ENCODE peak calls at places on chromosome 12, in seven cellular contexts. J, G, Q, S, W, B and A are unnamed samples.
A peak's percentile ranks its signal among the peaks of the same experiment; 100 is the strongest.

GRCh38 chr12:79300199-79300568 is 390.6 kb downstream of the PAWR start:
- DNase-seq in J (no peak), G (peak; percentile 65), Q (no peak), S (no peak), W (no peak), B (no peak), A (no peak)

GRCh38 chr12:56958422-56958821 is 1.0 kb upstream of the RDH16 start:
- DNase-seq in J (no peak), G (no peak), Q (no peak), S (no peak), W (no peak), B (no peak), A (no peak)

GRCh38 chr12:76158518-76159321 is 74.2 kb upstream of the NAP1L1 start:
- DNase-seq in J (peak; percentile 82), G (peak; percentile 70), Q (peak; percentile 83), S (peak; percentile 40), W (peak; percentile 57), B (peak; percentile 62), A (peak; percentile 68)

GRCh38 chr12:77007476-77007875 is 57.9 kb downstream of the E2F7 start:
- DNase-seq in J (no peak), G (no peak), Q (peak; percentile 70), S (no peak), W (no peak), B (no peak), A (no peak)

GRCh38 chr12:3224530-3224903 is 147.3 kb downstream of the TSPAN9 start:
- DNase-seq in J (no peak), G (no peak), Q (no peak), S (no peak), W (peak; percentile 45), B (no peak), A (no peak)

GRCh38 chr12:55842681-55843429 is at the start of gene MMP19:
- DNase-seq in J (peak; percentile 75), G (peak; percentile 89), Q (peak; percentile 83), S (peak; percentile 56), W (no peak), B (no peak), A (no peak)

GRCh38 chr12:30610718-30611117 is 85.0 kb downstream of the IPO8 start:
- DNase-seq in J (no peak), G (no peak), Q (no peak), S (no peak), W (no peak), B (no peak), A (no peak)

GRCh38 chr12:132219323-132219722 is 75.1 kb downstream of the NOC4L start:
- DNase-seq in J (no peak), G (no peak), Q (no peak), S (no peak), W (no peak), B (no peak), A (no peak)

GRCh38 chr12:87988534-87988933 is 40.7 kb downstream of the C12orf50 start:
- DNase-seq in J (no peak), G (no peak), Q (no peak), S (no peak), W (no peak), B (no peak), A (no peak)

GRCh38 chr12:24776856-24777255 is 172.0 kb downstream of the BCAT1 start:
- DNase-seq in J (no peak), G (peak; percentile 60), Q (peak; percentile 37), S (no peak), W (no peak), B (no peak), A (no peak)

GRCh38 chr12:49863946-49864816 is 21.3 kb upstream of the BCDIN3D start:
- DNase-seq in J (no peak), G (no peak), Q (no peak), S (no peak), W (no peak), B (no peak), A (no peak)

GRCh38 chr12:26317942-26318565 is 122.7 kb downstream of the SSPN start:
- DNase-seq in J (no peak), G (peak; percentile 70), Q (peak; percentile 48), S (peak; percentile 98), W (no peak), B (no peak), A (peak; percentile 40)

GRCh38 chr12:12720637-12721250 is 3.6 kb downstream of the CDKN1B start:
- DNase-seq in J (no peak), G (no peak), Q (peak; percentile 24), S (peak; percentile 41), W (no peak), B (no peak), A (no peak)

GRCh38 chr12:18521461-18521860 is 216.4 kb downstream of the PLCZ1 start:
- DNase-seq in J (no peak), G (no peak), Q (no peak), S (no peak), W (no peak), B (no peak), A (no peak)

GRCh38 chr12:105235299-105235746 is 651 bp downstream of the APPL2 start:
- DNase-seq in J (no peak), G (no peak), Q (no peak), S (peak; percentile 64), W (no peak), B (peak; percentile 7), A (peak; percentile 31)

GRCh38 chr12:93918262-93918661 is 230.1 kb upstream of the PLXNC1 start:
- DNase-seq in J (no peak), G (peak; percentile 79), Q (peak; percentile 95), S (no peak), W (no peak), B (no peak), A (no peak)

GRCh38 chr12:66066071-66066928 is 64.2 kb downstream of the LLPH start:
- DNase-seq in J (no peak), G (peak; percentile 44), Q (peak; percentile 72), S (peak; percentile 12), W (no peak), B (no peak), A (no peak)

GRCh38 chr12:84058136-84058535 is 854.5 kb downstream of the SLC6A15 start:
- DNase-seq in J (no peak), G (no peak), Q (no peak), S (no peak), W (no peak), B (no peak), A (no peak)

GRCh38 chr12:54390176-54390667 is 5.7 kb upstream of the ZNF385A start:
- DNase-seq in J (no peak), G (no peak), Q (no peak), S (peak; percentile 77), W (no peak), B (no peak), A (no peak)

GRCh38 chr12:47964102-47964723 is 817 bp downstream of the TMEM106C start:
- DNase-seq in J (no peak), G (no peak), Q (peak; percentile 22), S (peak; percentile 23), W (peak; percentile 49), B (peak; percentile 50), A (no peak)

DNA sequence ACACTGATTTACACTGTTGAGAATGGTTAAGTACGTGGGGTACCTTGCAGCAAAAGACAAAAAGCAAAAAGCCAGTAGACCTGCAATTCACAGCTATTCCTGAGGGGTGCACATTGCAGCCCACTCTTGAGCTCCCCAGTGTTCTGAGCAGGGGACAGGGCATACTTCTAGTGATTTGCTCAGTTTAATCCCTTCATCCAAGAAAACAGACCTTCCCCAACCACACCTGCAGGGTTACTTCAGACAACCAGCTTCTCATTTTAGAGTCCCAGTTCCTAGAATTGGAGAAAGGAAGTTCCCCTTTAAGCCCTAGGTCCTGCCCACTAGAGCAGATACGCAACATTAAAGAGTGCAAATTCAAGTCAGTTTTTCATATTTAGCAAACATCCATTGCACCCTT is 3.6 kb upstream of the WSB2 start:
- DNase-seq in J (no peak), G (no peak), Q (no peak), S (no peak), W (no peak), B (peak; percentile 51), A (peak; percentile 54)
- TF ChIP-seq CTCF in J (no peak), G (peak; percentile 22), Q (peak; percentile 35), S (no peak), W (peak; percentile 31), B (peak; percentile 68), A (peak; percentile 47)

GRCh38 chr12:124827588-124828184 is 36.0 kb downstream of the SCARB1 start:
- DNase-seq in J (no peak), G (no peak), Q (no peak), S (no peak), W (no peak), B (no peak), A (peak; percentile 70)
- TF ChIP-seq CTCF in J (no peak), G (no peak), Q (no peak), S (no peak), W (no peak), B (no peak), A (no peak)

GRCh38 chr12:28237423-28237822 is 47.2 kb downstream of the CCDC91 start:
- DNase-seq in J (no peak), G (peak; percentile 17), Q (no peak), S (no peak), W (peak; percentile 12), B (no peak), A (no peak)
- TF ChIP-seq CTCF in J (no peak), G (peak; percentile 40), Q (no peak), S (peak; percentile 36), W (no peak), B (no peak), A (no peak)

DNA sequence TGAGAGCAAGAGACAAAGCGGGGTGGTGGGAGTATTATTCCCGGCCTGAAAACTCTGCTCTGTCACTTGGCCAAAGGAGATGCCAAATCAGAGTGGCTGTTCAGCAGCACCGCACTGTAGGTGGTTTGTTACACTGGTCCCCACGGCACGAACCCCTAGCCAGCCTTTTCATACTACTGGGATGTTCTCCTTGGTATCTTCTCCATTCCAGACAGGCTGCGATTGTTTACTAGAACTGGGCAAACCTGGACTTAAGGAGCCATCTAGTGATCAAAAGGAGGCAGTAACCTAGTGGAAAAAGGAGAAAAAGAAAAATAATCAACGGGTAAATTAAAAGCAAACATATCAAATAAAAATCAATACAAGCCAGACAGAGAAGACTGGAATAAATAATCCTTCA is 58.9 kb upstream of the TMTC2 start:
- DNase-seq in J (no peak), G (peak; percentile 56), Q (peak; percentile 21), S (peak; percentile 30), W (no peak), B (no peak), A (peak; percentile 25)
- TF ChIP-seq CTCF in J (no peak), G (peak; percentile 60), Q (peak; percentile 31), S (peak; percentile 54), W (peak; percentile 17), B (peak; percentile 50), A (peak; percentile 56)